ENCODE peak calls at places on chromosomes 3 and 15, in seven cellular contexts. Z is GM23338, F is PC-3, N is adrenal gland, B is sigmoid colon, Y is heart right ventricle, R is pancreas. V is an unnamed sample.

GRCh38 chr15:51780636-51781035 is 29.2 kb downstream of the TMOD2 start:
- DNase-seq in Z (no peak), F (peak), B (no peak), N (no peak), Y (no peak), R (no peak), V (no peak)

GRCh38 chr15:41992803-41993190 is 20.4 kb upstream of the EHD4 start:
- DNase-seq in N (no peak), Z (no peak), F (no peak), Y (no peak), R (peak), B (no peak), V (no peak)

GRCh38 chr3:45313743-45314403 is 74.5 kb upstream of the LARS2 start:
- DNase-seq in Y (no peak), B (no peak), N (no peak), R (no peak), Z (no peak), F (no peak), V (no peak)

GRCh38 chr3:96236499-96236898 is 577.9 kb upstream of the EPHA6 start:
- DNase-seq in N (no peak), B (no peak), Y (no peak), Z (no peak), F (peak), R (no peak), V (no peak)

GRCh38 chr15:40097968-40098476 is 10.7 kb downstream of the BMF start:
- DNase-seq in F (no peak), R (peak), Z (peak), B (peak), N (peak), Y (peak), V (peak)

GRCh38 chr3:101890716-101891115 is 41.4 kb downstream of the NFKBIZ start:
- DNase-seq in N (no peak), Z (no peak), Y (no peak), R (no peak), B (no peak), F (peak), V (no peak)

GRCh38 chr3:188343894-188344293 is 189.9 kb downstream of the LPP start:
- DNase-seq in F (no peak), Y (peak), B (no peak), N (no peak), R (no peak), Z (no peak), V (no peak)

GRCh38 chr3:65352951-65353350 is 665.2 kb upstream of the ADAMTS9 start:
- DNase-seq in B (no peak), Z (no peak), F (no peak), R (no peak), N (no peak), Y (no peak), V (no peak)

DNA sequence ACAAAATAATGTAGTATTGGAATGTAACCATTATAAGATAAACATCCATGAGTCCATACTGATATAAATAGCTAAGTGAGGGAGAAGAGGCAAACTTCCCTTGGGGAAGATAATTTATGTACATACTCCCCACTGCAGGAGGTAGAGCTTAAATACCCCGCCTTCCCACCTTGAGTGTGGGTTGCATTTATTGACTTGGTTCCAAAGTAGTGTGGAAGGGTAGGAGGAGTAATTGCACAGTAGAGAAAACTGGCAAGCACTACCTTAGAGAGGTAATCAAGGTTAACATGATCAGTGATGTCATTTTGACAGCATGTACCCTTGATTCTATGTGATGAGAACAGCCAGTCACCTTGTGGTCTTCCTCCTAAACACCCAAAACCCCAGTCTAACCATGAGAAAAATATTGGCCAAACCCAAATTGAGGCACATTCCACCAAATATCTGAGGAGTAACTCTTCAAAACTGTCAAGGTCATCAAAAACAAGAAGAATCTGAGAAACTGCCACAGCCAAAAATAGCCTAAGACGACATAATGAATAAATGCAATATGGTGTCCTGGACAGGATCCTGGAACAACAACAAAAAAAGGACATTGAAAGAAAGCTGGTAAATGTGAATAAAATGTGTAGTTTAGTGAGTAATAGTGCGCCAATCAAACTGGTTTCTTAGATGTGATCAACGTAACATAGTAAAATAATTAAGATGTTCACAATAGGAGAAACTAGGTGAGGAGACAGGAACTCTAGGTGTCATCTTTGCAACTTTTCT is 774 bp upstream of the CNOT10 start:
- DNase-seq in B (no peak), R (no peak), Y (no peak), N (no peak), Z (no peak), F (no peak), V (no peak)
- H3K4me3 ChIP-seq in B (peak), R (no peak), Y (peak), N (no peak), Z (peak), F (peak), V (peak)

GRCh38 chr15:94126999-94127398 is 104.4 kb upstream of the MCTP2 start:
- DNase-seq in F (no peak), R (no peak), Y (no peak), B (no peak), Z (no peak), N (no peak), V (no peak)

GRCh38 chr15:94135748-94136147 is 95.6 kb upstream of the MCTP2 start:
- DNase-seq in R (no peak), B (no peak), N (no peak), F (peak), Y (no peak), Z (peak), V (no peak)

GRCh38 chr15:94131875-94132274 is 99.5 kb upstream of the MCTP2 start:
- DNase-seq in B (no peak), N (no peak), Z (no peak), Y (no peak), F (no peak), R (no peak), V (no peak)
- TF ChIP-seq CTCF in B (no peak), N (no peak), Z (no peak), Y (no peak), F (peak), R (no peak), V (no peak)

GRCh38 chr3:42014443-42014945 is 52.6 kb upstream of the ULK4 start:
- DNase-seq in N (no peak), Y (no peak), F (peak), R (no peak), B (no peak), Z (no peak), V (no peak)
- H3K27ac ChIP-seq in N (peak), Y (peak), F (no peak), R (no peak), B (peak), Z (no peak), V (peak)

GRCh38 chr3:179945569-179945968 is 91.2 kb downstream of the PEX5L start:
- DNase-seq in F (no peak), Y (no peak), Z (no peak), R (no peak), N (no peak), B (no peak), V (no peak)

GRCh38 chr3:179943097-179943880 is 93.4 kb downstream of the PEX5L start:
- DNase-seq in Z (no peak), N (no peak), Y (no peak), F (no peak), R (no peak), B (no peak), V (no peak)

DNA sequence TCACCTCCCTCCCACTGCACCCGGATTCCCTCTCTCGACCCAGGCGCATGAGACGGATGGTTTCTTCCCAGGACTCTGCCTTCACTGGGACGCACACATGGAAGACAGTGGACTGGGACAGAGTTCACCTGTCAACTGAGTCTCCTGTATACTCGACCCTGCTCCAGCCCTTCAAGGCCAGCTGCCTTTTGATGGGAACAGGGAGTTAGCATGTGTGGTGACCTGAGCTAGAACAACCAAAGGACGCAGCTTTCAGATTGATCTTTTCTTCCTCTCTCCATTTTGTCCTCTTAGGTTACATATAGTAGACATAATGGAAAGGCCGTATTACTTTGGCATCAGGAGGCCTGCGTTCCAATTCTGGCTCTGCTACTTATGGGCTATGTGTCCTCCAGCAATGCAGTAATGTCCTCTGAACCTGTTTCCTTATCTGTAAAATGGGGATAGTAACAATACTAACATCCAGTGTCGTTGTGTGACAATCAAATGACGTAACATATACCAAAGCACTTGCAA is 94.1 kb downstream of the PEX5L start:
- DNase-seq in Z (no peak), F (no peak), B (no peak), Y (no peak), N (no peak), R (no peak), V (no peak)
- H3K4me3 ChIP-seq in Z (peak), F (peak), B (peak), Y (peak), N (no peak), R (no peak), V (peak)

DNA sequence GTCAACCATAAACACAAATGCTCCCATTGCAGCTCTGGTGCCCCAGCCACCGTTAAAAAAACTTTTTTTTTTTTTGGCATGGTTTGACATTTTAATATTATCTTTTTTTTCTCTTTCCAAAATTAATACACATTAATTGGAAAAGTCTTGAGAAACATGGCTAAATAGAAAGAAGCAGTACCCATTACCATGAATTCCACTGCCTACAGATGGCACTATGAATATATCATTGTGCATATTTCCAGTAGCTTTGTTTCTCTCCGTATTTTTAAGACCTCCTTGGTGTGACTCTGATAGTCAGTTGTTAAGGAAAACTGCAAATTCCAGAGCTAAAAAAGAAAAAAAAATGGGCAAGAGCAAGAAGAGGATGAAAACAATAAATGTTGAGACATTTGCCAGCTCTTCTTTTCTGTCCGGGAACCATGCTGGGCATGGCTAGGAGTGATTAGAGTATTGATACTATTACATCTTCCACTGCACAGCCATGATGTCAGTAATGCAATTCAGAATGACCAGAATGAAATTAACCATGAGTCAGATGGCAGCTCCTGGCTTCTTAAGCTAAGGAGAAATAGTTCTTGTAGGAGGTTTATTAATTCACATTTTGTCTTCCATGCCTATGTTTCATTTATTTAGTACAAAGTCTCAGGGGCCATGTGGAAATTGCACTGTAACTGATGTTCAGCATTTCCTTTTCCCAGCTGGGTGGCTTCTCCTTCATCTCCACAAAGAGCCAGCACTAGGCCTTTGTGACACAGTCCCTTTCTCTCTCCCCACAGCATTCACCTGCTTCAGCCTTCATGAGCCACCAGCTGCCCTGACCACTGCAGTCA is 31.9 kb downstream of the SLC7A14 start:
- DNase-seq in F (peak), R (no peak), N (no peak), B (no peak), Y (no peak), Z (no peak), V (no peak)
- TF ChIP-seq CTCF in F (peak), R (no peak), N (no peak), B (no peak), Y (peak), Z (no peak), V (no peak)

DNA sequence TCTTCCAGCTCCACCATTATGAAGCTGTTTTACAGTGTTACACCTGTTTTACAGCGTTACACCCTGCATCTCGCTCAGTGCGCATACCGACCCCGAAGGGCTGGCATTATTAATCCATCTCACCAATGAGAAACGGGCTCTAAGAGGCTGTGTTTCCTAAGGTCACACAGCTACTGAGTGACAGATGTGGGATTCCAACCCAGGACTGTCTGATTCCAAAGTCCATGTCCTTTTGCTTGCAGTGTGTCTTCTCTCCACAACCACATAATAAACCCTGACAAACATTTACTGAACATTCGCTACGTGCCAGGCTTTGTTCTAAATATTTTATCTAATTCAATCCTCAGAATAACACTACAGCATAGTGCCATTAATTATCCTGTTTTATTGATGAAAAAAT is 79.1 kb downstream of the RAB11A start:
- DNase-seq in R (no peak), Y (no peak), Z (no peak), B (no peak), F (no peak), N (no peak), V (no peak)
- H3K27ac ChIP-seq in R (no peak), Y (no peak), Z (no peak), B (no peak), F (no peak), N (no peak), V (no peak)